ENCODE peak calls at places on chromosomes 11 and 22, in five cellular contexts. K is H1, T is GM12878, J is HepG2, Y is SK-N-SH. R is an unnamed sample.

GRCh38 chr11:44694443-44694842 is 32.3 kb upstream of the TSPAN18 start:
- DNase-seq in Y (no peak), T (no peak), K (no peak), J (no peak), R (no peak)

GRCh38 chr22:36341640-36342041 is 46.1 kb downstream of the MYH9 start:
- DNase-seq in K (no peak), Y (no peak), T (no peak), J (peak), R (no peak)

GRCh38 chr11:12195773-12196172 is 85.4 kb downstream of the MICAL2 start:
- DNase-seq in Y (no peak), T (no peak), J (no peak), K (no peak), R (peak)

GRCh38 chr22:49179175-49179574 is 648.5 kb downstream of the BRD1 start:
- DNase-seq in J (no peak), Y (no peak), T (no peak), K (no peak), R (no peak)

GRCh38 chr11:26896716-26897115 is 97.2 kb upstream of the FIBIN start:
- DNase-seq in J (no peak), Y (no peak), K (no peak), T (no peak), R (no peak)

GRCh38 chr11:110818032-110818687 is 105.9 kb upstream of the ARHGAP20 start:
- DNase-seq in K (no peak), Y (no peak), T (no peak), J (no peak), R (no peak)

GRCh38 chr11:130141561-130142341 is 17.8 kb upstream of the ST14 start:
- DNase-seq in Y (no peak), K (no peak), J (no peak), T (no peak), R (no peak)

GRCh38 chr11:8033312-8033715 is 46.2 kb downstream of the EIF3F start:
- DNase-seq in Y (peak), T (no peak), J (peak), K (peak), R (peak)

GRCh38 chr11:66559141-66559861 is 9.1 kb downstream of the CTSF start:
- DNase-seq in T (no peak), J (no peak), Y (peak), K (no peak), R (peak)

GRCh38 chr22:31160328-31160978 is 471 bp downstream of the RNF185 start:
- DNase-seq in Y (no peak), T (no peak), K (peak), J (no peak), R (peak)

GRCh38 chr11:30635401-30635989 is 49.3 kb upstream of the MPPED2 start:
- DNase-seq in T (no peak), K (peak), Y (peak), J (no peak), R (no peak)

GRCh38 chr11:8267280-8267679 is 3.6 kb upstream of the LMO1 start:
- DNase-seq in K (no peak), T (no peak), J (no peak), Y (no peak), R (no peak)

GRCh38 chr11:67420147-67420645 is 4.7 kb downstream of the CARNS1 start:
- DNase-seq in Y (no peak), T (no peak), K (no peak), J (no peak), R (peak)

DNA sequence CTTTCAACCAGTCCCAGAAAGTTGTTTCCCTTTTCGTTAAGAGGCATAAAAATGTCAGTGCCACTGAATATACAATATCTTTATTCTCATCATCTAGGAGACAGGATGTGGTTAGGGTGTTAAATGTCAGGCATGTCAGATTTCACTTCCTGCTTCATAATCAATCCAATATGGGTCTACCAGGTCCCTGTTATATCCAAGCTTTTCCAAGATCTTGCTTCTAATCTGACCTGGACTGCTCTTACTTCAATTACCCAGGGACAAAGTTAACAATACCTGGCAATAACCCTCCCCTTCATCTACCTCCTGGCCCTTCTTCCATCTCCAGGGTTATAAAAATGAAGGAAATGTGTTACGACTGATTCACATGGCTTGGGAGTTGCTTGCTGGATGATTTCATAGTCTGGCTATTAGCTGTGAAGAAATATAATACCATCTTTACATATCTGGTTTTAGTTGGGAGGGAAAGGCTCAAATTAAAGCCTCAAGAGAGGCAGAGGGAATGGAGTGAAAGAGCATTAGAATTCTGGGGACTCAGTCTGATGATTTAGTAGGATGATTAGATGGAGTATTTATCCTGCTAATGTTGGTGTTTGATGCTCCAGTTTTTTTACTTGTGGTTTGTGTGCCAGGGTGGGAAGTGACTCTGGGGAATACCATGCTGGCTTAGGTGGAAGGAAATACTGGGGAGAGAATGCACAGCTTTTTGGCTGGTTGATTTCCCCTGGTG is 534.3 kb downstream of the ETS1 start:
- DNase-seq in T (no peak), K (no peak), Y (peak), J (no peak), R (no peak)
- TF ChIP-seq EP300 in T (no peak), K (no peak), Y (peak), J (no peak), R (no peak)

GRCh38 chr11:17169876-17170275 is 37.9 kb downstream of the PIK3C2A start:
- DNase-seq in Y (no peak), K (no peak), J (no peak), T (no peak), R (no peak)
- H3K4me3 ChIP-seq in Y (no peak), K (no peak), J (no peak), T (no peak), R (no peak)

DNA sequence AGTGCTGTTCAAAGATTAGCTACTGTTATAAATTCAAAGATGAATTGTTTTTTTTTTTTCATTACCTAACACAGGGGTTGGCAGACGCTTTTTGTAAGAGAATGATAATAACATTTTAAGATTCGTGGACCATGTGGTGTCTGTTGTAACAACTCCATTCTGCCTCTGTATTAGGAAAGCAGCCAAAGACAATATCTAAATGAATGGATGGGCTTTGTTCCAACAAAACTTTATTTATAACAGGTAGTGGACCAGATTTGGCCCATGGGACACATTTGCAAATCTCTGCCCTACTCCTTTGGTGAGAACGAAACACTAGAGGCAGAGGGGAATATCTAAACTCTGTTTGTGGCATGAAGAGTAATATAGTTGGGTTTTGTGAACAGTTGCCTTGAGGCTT is 83.6 kb upstream of the BLID start:
- DNase-seq in K (no peak), Y (no peak), J (no peak), T (no peak), R (no peak)
- TF ChIP-seq SIN3A in K (no peak), Y (no peak), J (no peak), T (no peak), R (no peak)

GRCh38 chr22:23152238-23153114 is 7.2 kb downstream of the RAB36 start:
- DNase-seq in Y (no peak), J (peak), T (no peak), K (no peak), R (no peak)

GRCh38 chr22:23155143-23155542 is 9.9 kb downstream of the RAB36 start:
- DNase-seq in T (no peak), K (no peak), J (no peak), Y (no peak), R (no peak)

GRCh38 chr22:23155831-23156230 is 10.6 kb downstream of the RAB36 start:
- DNase-seq in K (no peak), T (no peak), Y (no peak), J (no peak), R (no peak)

GRCh38 chr22:23154461-23154860 is 9.2 kb downstream of the RAB36 start:
- DNase-seq in Y (no peak), K (no peak), T (no peak), J (no peak), R (peak)

GRCh38 chr22:23153994-23154393 is 8.7 kb downstream of the RAB36 start:
- DNase-seq in T (no peak), Y (no peak), K (no peak), J (no peak), R (no peak)
- TF ChIP-seq EP300 in T (no peak), Y (no peak), K (no peak), J (no peak), R (no peak)

GRCh38 chr11:112541140-112541901 is 280.7 kb upstream of the PLET1 start:
- DNase-seq in T (no peak), J (no peak), Y (no peak), K (no peak), R (no peak)
- H3K4me3 ChIP-seq in T (no peak), J (no peak), Y (no peak), K (no peak), R (no peak)

DNA sequence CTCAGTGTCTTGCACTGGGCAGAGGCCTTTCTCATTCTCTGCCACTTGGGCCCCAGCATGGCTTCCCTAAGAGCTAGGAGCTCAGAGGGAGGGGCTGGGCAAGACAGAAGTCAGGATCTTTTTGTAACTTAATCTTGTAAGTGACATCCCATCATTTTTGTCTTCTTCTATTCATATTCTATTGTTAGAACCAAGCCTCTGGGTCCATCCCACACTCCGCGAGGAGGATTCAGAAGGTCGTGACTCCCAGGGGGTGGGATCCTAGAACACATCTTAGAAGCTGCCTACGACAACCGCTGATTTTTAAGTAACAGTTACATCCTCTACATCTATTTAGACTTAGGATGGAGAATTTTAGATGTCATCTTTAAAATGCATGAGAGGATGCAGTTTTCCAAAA is 1.5 kb upstream of the IL17RA start:
- DNase-seq in J (no peak), T (no peak), K (no peak), Y (no peak), R (no peak)
- TF ChIP-seq SIN3A in J (no peak), T (no peak), K (no peak), Y (no peak), R (no peak)